ENCODE peak calls at places on chromosomes 5 and 9, in nine cellular contexts. I is OCI-LY7; Z is CD8-positive, alpha-beta T cell; P is effector memory CD4-positive, alpha-beta T cell; H is fibroblast of lung; E is cardiac muscle cell; R is neural progenitor cell; G is Panc1; K is mammary epithelial cell. F is an unnamed sample. For H3K9me3, the result is how much of the 10 kb centered on the place peaks cover.

GRCh38 chr9:105132576-105132975 is 111.9 kb upstream of the SLC44A1 start:
- DNase-seq in I (no peak), Z (no peak), P (no peak), H (peak), E (peak), R (no peak), G (no peak), K (no peak), F (no peak)

GRCh38 chr9:104864675-104865104 is 63.3 kb downstream of the ABCA1 start:
- DNase-seq in I (no peak), Z (no peak), P (no peak), H (peak), E (peak), R (no peak), G (no peak), K (no peak), F (no peak)

GRCh38 chr5:178376906-178377582 is 144.4 kb upstream of the PHYKPL start:
- DNase-seq in I (no peak), Z (no peak), P (no peak), H (no peak), E (no peak), R (no peak), G (no peak), K (no peak), F (no peak)

GRCh38 chr5:168417731-168418429 is 68.4 kb upstream of the RARS1 start:
- DNase-seq in I (no peak), Z (no peak), P (no peak), H (no peak), E (no peak), R (no peak), G (no peak), K (no peak), F (no peak)

GRCh38 chr9:120642129-120642528 is 62.2 kb upstream of the CDK5RAP2 start:
- DNase-seq in I (no peak), Z (no peak), P (no peak), H (peak), E (no peak), R (no peak), G (no peak), K (no peak), F (no peak)

GRCh38 chr5:15545082-15545481 is 45.1 kb downstream of the FBXL7 start:
- DNase-seq in I (no peak), Z (no peak), P (no peak), H (no peak), E (no peak), R (no peak), G (no peak), K (no peak), F (no peak)

GRCh38 chr9:132774886-132775285 is 103.2 kb downstream of the AK8 start:
- DNase-seq in I (no peak), Z (no peak), P (no peak), H (no peak), E (no peak), R (no peak), G (no peak), K (no peak), F (no peak)

GRCh38 chr5:11310158-11310557 is 549.1 kb upstream of the DAP start:
- DNase-seq in I (no peak), Z (no peak), P (no peak), H (no peak), E (no peak), R (no peak), G (no peak), K (no peak), F (no peak)

GRCh38 chr9:21075484-21075883 is 2.3 kb downstream of the IFNB1 start:
- DNase-seq in I (no peak), Z (no peak), P (no peak), H (no peak), E (no peak), R (peak), G (no peak), K (no peak), F (no peak)

GRCh38 chr5:131523500-131524185 is 111.4 kb downstream of the RAPGEF6 start:
- DNase-seq in I (no peak), Z (no peak), P (no peak), H (no peak), E (no peak), R (no peak), G (no peak), K (no peak), F (no peak)

GRCh38 chr5:16312786-16313185 is 133.2 kb upstream of the MARCHF11 start:
- DNase-seq in I (no peak), Z (no peak), P (no peak), H (no peak), E (no peak), R (no peak), G (no peak), K (no peak), F (no peak)

GRCh38 chr5:66001952-66002351 is 75.6 kb downstream of the ERBIN start:
- DNase-seq in I (no peak), Z (no peak), P (no peak), H (no peak), E (no peak), R (no peak), G (no peak), K (no peak), F (no peak)

GRCh38 chr9:27369591-27369990 is 72.6 kb upstream of the EQTN start:
- DNase-seq in I (no peak), Z (no peak), P (no peak), H (no peak), E (no peak), R (no peak), G (no peak), K (no peak), F (no peak)

GRCh38 chr5:123636006-123636405 is 124.0 kb downstream of the CSNK1G3 start:
- DNase-seq in I (no peak), Z (no peak), P (no peak), H (no peak), E (no peak), R (no peak), G (no peak), K (no peak), F (no peak)

GRCh38 chr9:109452761-109453160 is 45.3 kb downstream of the PTPN3 start:
- DNase-seq in I (no peak), Z (no peak), P (no peak), H (peak), E (peak), R (no peak), G (no peak), K (peak), F (no peak)

GRCh38 chr5:181120311-181120710 is 10.7 kb downstream of the OR2V1 start:
- DNase-seq in I (no peak), Z (no peak), P (no peak), H (peak), E (no peak), R (no peak), G (no peak), K (peak), F (no peak)

GRCh38 chr5:9658726-9659125 is 28.6 kb upstream of the TAS2R1 start:
- DNase-seq in I (no peak), Z (no peak), P (no peak), H (no peak), E (peak), R (no peak), G (no peak), K (no peak), F (no peak)

GRCh38 chr5:106964102-106964501 is 706.6 kb downstream of the EFNA5 start:
- DNase-seq in I (no peak), Z (no peak), P (no peak), H (peak), E (no peak), R (no peak), G (no peak), K (peak), F (no peak)

DNA sequence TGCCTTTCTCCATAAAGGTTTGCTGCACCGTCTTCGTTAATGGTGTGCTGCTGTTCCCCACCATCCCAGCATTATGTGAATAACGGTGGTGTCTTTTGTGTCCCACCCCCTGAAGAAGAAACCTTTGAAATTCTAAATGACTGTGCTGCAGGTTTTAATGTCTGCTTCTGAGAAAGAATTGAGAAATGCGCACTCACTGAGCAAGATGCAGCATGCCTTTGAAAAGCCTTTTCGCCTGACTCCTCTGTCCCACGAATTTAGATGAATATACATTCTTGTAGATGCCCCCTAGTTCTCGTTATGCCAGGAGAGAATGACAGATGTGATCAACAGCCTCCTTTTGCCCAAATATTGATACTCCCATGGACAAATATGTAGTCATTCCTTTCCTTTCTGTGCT is 246.0 kb upstream of the ZNF462 start:
- DNase-seq in I (no peak), Z (no peak), P (no peak), H (no peak), E (no peak), R (no peak), G (no peak), K (no peak), F (no peak)
- H3K9me3 ChIP-seq in I (under half), Z (under half), P (under half), H (under half), E (under half), R (under half), G (under half), K (under half), F (under half)

GRCh38 chr5:93791520-93791972 is 50.1 kb upstream of the POU5F2 start:
- DNase-seq in I (no peak), Z (no peak), P (no peak), H (peak), E (peak), R (no peak), G (no peak), K (no peak), F (no peak)

GRCh38 chr5:93794954-93795353 is 53.6 kb upstream of the POU5F2 start:
- DNase-seq in I (peak), Z (no peak), P (no peak), H (no peak), E (no peak), R (no peak), G (no peak), K (no peak), F (no peak)

GRCh38 chr5:93790401-93790800 is 49.0 kb upstream of the POU5F2 start:
- DNase-seq in I (no peak), Z (no peak), P (no peak), H (peak), E (peak), R (no peak), G (no peak), K (peak), F (no peak)

GRCh38 chr5:93789173-93790070 is 48.0 kb upstream of the POU5F2 start:
- DNase-seq in I (no peak), Z (no peak), P (no peak), H (peak), E (peak), R (no peak), G (no peak), K (peak), F (no peak)

DNA sequence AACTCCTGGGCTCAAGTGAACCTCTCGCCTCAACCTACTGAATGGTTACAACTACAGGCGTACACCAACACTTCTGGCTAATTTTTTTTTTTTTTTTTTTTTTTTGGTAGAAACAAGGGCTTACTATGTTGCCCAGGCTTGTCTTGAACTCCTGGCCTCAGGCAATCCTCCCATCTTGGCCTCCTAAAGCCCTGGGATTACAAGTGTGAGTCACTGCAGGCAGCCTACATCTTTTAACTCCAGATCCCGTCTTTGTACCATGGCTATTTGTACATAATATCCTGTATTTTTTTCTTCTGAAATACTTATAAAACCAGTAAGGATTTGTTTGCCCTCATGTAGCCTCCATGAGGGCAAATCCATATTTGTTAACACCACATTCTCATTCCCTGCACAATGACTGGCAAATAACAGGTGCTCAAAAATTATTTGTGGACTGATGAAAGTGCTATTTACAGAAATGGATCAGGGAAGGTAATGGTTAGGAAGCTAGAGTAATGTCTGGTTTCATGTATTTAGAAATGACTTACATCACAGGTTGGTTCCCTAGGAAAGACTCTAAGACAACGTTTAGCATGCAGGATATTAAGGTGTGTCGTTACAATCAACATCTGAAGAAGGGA is 51.9 kb upstream of the POU5F2 start:
- DNase-seq in I (no peak), Z (no peak), P (no peak), H (no peak), E (no peak), R (no peak), G (no peak), K (peak), F (peak)
- H3K9me3 ChIP-seq in I (under half), Z (under half), P (under half), H (under half), E (under half), R (under half), G (under half), K (under half), F (under half)

GRCh38 chr9:122053546-122053945 is 39.6 kb downstream of the TTLL11 start:
- DNase-seq in I (no peak), Z (no peak), P (no peak), H (no peak), E (no peak), R (no peak), G (no peak), K (no peak), F (no peak)
- H3K9me3 ChIP-seq in I (under half), Z (under half), P (under half), H (under half), E (under half), R (under half), G (under half), K (under half), F (under half)

GRCh38 chr9:1117439-1117838 is 67.3 kb downstream of the DMRT2 start:
- DNase-seq in I (no peak), Z (no peak), P (no peak), H (no peak), E (no peak), R (no peak), G (no peak), K (no peak), F (no peak)
- H3K9me3 ChIP-seq in I (under half), Z (under half), P (under half), H (under half), E (under half), R (under half), G (under half), K (under half), F (under half)

GRCh38 chr9:74322661-74323314 is 174.3 kb upstream of the RORB start:
- DNase-seq in I (no peak), Z (no peak), P (no peak), H (no peak), E (no peak), R (peak), G (no peak), K (no peak), F (no peak)
- H3K9me3 ChIP-seq in I (under half), Z (under half), P (under half), H (under half), E (under half), R (under half), G (under half), K (under half), F (under half)

GRCh38 chr9:40907657-40908624 is 220.5 kb downstream of the FOXD4L6 start:
- DNase-seq in I (no peak), Z (peak), P (no peak), H (no peak), E (no peak), R (no peak), G (no peak), K (no peak), F (no peak)
- H3K9me3 ChIP-seq in I (under half), Z (half or more), P (under half), H (under half), E (under half), R (under half), G (under half), K (under half), F (under half)

GRCh38 chr5:134177197-134178171 is 734 bp upstream of the SKP1 start:
- DNase-seq in I (peak), Z (no peak), P (no peak), H (peak), E (peak), R (peak), G (peak), K (peak), F (peak)

GRCh38 chr5:134175874-134176522 is 752 bp downstream of the SKP1 start:
- DNase-seq in I (peak), Z (no peak), P (peak), H (peak), E (peak), R (no peak), G (no peak), K (peak), F (no peak)

GRCh38 chr5:134174841-134175839 is 1.6 kb downstream of the SKP1 start:
- DNase-seq in I (peak), Z (no peak), P (no peak), H (peak), E (peak), R (peak), G (no peak), K (peak), F (no peak)

GRCh38 chr5:134176523-134177196 is at the start of gene SKP1:
- DNase-seq in I (peak), Z (peak), P (peak), H (peak), E (peak), R (peak), G (peak), K (peak), F (peak)

DNA sequence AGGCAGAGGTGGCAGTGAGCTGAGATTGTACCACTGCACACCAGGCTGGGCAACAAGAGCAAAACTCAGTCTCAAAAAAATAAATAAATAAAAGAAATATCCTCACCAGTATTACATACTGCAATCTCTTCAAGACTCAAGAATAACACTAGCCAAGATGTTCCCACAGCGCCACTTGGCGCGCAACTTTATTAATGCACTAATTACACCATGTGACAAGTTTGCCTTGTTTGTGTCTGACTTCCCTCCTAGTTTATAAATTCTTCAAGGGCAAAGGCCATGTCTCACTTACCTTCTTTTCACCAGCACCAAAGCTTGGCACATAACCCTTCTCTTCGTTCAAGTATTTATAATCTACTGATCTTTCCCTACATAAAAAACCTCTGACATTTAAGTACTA is 4.8 kb downstream of the SKP1 start:
- DNase-seq in I (no peak), Z (no peak), P (no peak), H (no peak), E (no peak), R (no peak), G (no peak), K (peak), F (no peak)
- H3K9me3 ChIP-seq in I (under half), Z (under half), P (under half), H (under half), E (under half), R (under half), G (under half), K (under half), F (under half)

GRCh38 chr5:3994635-3995034 is 399.0 kb downstream of the IRX1 start:
- DNase-seq in I (no peak), Z (no peak), P (no peak), H (no peak), E (peak), R (no peak), G (no peak), K (no peak), F (no peak)
- H3K9me3 ChIP-seq in I (under half), Z (under half), P (under half), H (under half), E (under half), R (under half), G (under half), K (under half), F (under half)

DNA sequence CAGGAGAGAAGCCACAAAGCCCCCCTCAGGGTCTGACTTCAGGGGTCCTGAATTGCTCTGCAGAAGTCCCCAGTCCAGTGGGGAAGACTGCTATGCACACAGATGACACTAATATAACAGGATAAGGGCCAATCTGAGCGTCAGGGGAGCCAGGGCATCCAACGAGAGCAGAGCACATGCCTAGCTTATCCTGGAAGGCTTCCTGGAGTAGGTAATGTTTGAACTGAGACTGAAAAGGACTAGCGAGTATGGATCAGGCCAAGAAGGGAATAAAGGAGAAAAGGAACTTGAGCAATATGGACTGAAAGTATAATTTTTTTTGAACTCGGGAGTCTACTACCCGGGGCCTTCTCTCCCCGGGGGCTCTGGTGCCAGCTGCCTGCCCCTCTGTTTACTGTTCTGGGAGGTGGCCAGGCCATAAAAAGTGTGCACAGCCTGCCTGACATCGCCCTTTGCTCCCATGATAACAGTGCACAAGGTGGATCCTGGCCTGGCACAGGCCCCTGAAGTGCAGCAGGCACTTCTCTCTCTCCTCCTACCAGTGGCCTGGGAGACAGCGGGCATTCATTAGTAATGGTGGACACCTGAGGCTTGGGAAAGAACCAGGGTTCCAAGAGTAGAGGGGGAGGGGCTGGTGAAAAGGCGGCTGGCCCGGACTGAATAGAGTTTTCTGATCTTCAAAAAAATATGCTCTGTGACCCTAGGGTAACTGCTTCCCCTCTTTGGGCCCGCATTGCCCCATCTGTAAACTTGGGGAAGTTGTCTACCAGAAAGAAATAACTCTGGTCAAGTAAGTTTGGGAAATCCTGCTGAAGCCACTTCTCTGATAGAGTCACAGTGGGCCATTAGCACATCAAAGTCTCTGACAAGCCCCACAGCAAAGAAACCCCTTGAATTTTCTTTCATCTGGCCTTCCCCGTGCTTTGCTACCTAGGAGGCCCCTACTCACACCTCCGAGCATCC is 4.6 kb upstream of the SLC6A7 start:
- DNase-seq in I (no peak), Z (no peak), P (no peak), H (no peak), E (no peak), R (no peak), G (no peak), K (no peak), F (no peak)
- H3K9me3 ChIP-seq in I (under half), Z (under half), P (under half), H (under half), E (under half), R (under half), G (under half), K (under half), F (under half)

F was measured in keratinocyte.